ENCODE peak calls at places on chromosomes 5 and 9, in six cellular contexts. One of them, this sample, is unnamed.

GRCh38 chr5:136236479-136237083 is 43.6 kb upstream of the SMIM32 start:
- DNase-seq in midbrain: no peak
- DNase-seq in EL: no peak
- DNase-seq in stimulated activated naive CD8-positive, alpha-beta T cell treated with anti-CD3 and anti-CD28 coated beads, Interleukin-15, Interleukin-2, amounts not matched to agents 100 U/mL and 50 U/mL, for 24 hours: no peak
- DNase-seq in AG10803: no peak
- DNase-seq in type B pancreatic cell: no peak
- DNase-seq in this sample: no peak

GRCh38 chr5:123087173-123088030 is 1.6 kb upstream of the PRDM6 start:
- DNase-seq in midbrain: no peak
- DNase-seq in EL: no peak
- DNase-seq in stimulated activated naive CD8-positive, alpha-beta T cell treated with anti-CD3 and anti-CD28 coated beads, Interleukin-15, Interleukin-2, amounts not matched to agents 100 U/mL and 50 U/mL, for 24 hours: no peak
- DNase-seq in AG10803: no peak
- DNase-seq in type B pancreatic cell: no peak
- DNase-seq in this sample: no peak

GRCh38 chr5:101102506-101102905 is 199.4 kb upstream of the ST8SIA4 start:
- DNase-seq in midbrain: no peak
- DNase-seq in EL: no peak
- DNase-seq in stimulated activated naive CD8-positive, alpha-beta T cell treated with anti-CD3 and anti-CD28 coated beads, Interleukin-15, Interleukin-2, amounts not matched to agents 100 U/mL and 50 U/mL, for 24 hours: no peak
- DNase-seq in AG10803: no peak
- DNase-seq in type B pancreatic cell: no peak
- DNase-seq in this sample: no peak

GRCh38 chr9:36865731-36866635 is 168.1 kb downstream of the PAX5 start:
- DNase-seq in midbrain: no peak
- DNase-seq in EL: no peak
- DNase-seq in stimulated activated naive CD8-positive, alpha-beta T cell treated with anti-CD3 and anti-CD28 coated beads, Interleukin-15, Interleukin-2, amounts not matched to agents 100 U/mL and 50 U/mL, for 24 hours: no peak
- DNase-seq in AG10803: no peak
- DNase-seq in type B pancreatic cell: no peak
- DNase-seq in this sample: no peak

GRCh38 chr9:86684148-86684547 is 263.2 kb downstream of the GAS1 start:
- DNase-seq in midbrain: no peak
- DNase-seq in EL: no peak
- DNase-seq in stimulated activated naive CD8-positive, alpha-beta T cell treated with anti-CD3 and anti-CD28 coated beads, Interleukin-15, Interleukin-2, amounts not matched to agents 100 U/mL and 50 U/mL, for 24 hours: no peak
- DNase-seq in AG10803: peak
- DNase-seq in type B pancreatic cell: no peak
- DNase-seq in this sample: no peak

GRCh38 chr5:27318701-27319100 is 280.3 kb upstream of the CDH9 start:
- DNase-seq in midbrain: no peak
- DNase-seq in EL: no peak
- DNase-seq in stimulated activated naive CD8-positive, alpha-beta T cell treated with anti-CD3 and anti-CD28 coated beads, Interleukin-15, Interleukin-2, amounts not matched to agents 100 U/mL and 50 U/mL, for 24 hours: no peak
- DNase-seq in AG10803: no peak
- DNase-seq in type B pancreatic cell: no peak
- DNase-seq in this sample: no peak

GRCh38 chr5:4447657-4448056 is 692.5 kb upstream of the ADAMTS16 start:
- DNase-seq in midbrain: no peak
- DNase-seq in EL: no peak
- DNase-seq in stimulated activated naive CD8-positive, alpha-beta T cell treated with anti-CD3 and anti-CD28 coated beads, Interleukin-15, Interleukin-2, amounts not matched to agents 100 U/mL and 50 U/mL, for 24 hours: no peak
- DNase-seq in AG10803: no peak
- DNase-seq in type B pancreatic cell: no peak
- DNase-seq in this sample: no peak

GRCh38 chr5:64883912-64884311 is 115.2 kb downstream of the CWC27 start:
- DNase-seq in midbrain: no peak
- DNase-seq in EL: no peak
- DNase-seq in stimulated activated naive CD8-positive, alpha-beta T cell treated with anti-CD3 and anti-CD28 coated beads, Interleukin-15, Interleukin-2, amounts not matched to agents 100 U/mL and 50 U/mL, for 24 hours: no peak
- DNase-seq in AG10803: no peak
- DNase-seq in type B pancreatic cell: no peak
- DNase-seq in this sample: no peak